ENCODE peak calls at places on chromosomes 12 and 14, in four cellular contexts. T is A673, Z is astrocyte of the spinal cord, R is AG10803. B is an unnamed sample.

GRCh38 chr12:87405918-87406317 is 623.3 kb downstream of the C12orf50 start:
- DNase-seq in R (no peak), T (no peak), Z (no peak), B (peak)

GRCh38 chr12:32163596-32163995 is 56.9 kb downstream of the BICD1 start:
- DNase-seq in Z (no peak), R (no peak), T (no peak), B (peak)

GRCh38 chr14:94571950-94572349 is 9.3 kb upstream of the SERPINA5 start:
- DNase-seq in T (no peak), Z (peak), R (peak), B (peak)

GRCh38 chr12:41604830-41605229 is 416.7 kb downstream of the PDZRN4 start:
- DNase-seq in R (no peak), T (peak), Z (peak), B (no peak)

GRCh38 chr12:9084417-9084816 is 31.3 kb downstream of the A2M start:
- DNase-seq in Z (no peak), R (no peak), T (no peak), B (no peak)

GRCh38 chr12:121748218-121748570 is 35.6 kb downstream of the TMEM120B start:
- DNase-seq in R (no peak), T (peak), Z (no peak), B (no peak)

GRCh38 chr12:93912086-93912733 is 235.0 kb downstream of the CRADD start:
- DNase-seq in Z (no peak), T (no peak), R (no peak), B (peak)

GRCh38 chr12:63917864-63918742 is 73.6 kb downstream of the SRGAP1 start:
- DNase-seq in R (peak), T (peak), Z (peak), B (peak)

GRCh38 chr12:77725611-77726010 is 105.1 kb upstream of the NAV3 start:
- DNase-seq in T (no peak), Z (peak), R (peak), B (peak)

GRCh38 chr12:103657331-103657730 is 70.3 kb downstream of the STAB2 start:
- DNase-seq in T (no peak), Z (no peak), R (no peak), B (peak)

GRCh38 chr12:18546399-18546798 is 191.4 kb downstream of the PLCZ1 start:
- DNase-seq in T (no peak), R (peak), Z (peak), B (peak)

GRCh38 chr14:54881235-54881760 is 21.3 kb downstream of the GCH1 start:
- DNase-seq in R (peak), T (no peak), Z (peak), B (peak)

GRCh38 chr14:25049127-25049558 is 804 bp downstream of the STXBP6 start:
- DNase-seq in T (no peak), Z (peak), R (peak), B (peak)

GRCh38 chr12:50839032-50839431 is 3.7 kb upstream of the TMPRSS12 start:
- DNase-seq in T (no peak), R (no peak), Z (no peak), B (no peak)

GRCh38 chr14:106844608-106845285 is 1318.4 kb downstream of the TMEM121 start:
- DNase-seq in T (peak), Z (no peak), R (no peak), B (no peak)

GRCh38 chr12:69916541-69917270 is 91.7 kb downstream of the MYRFL start:
- DNase-seq in Z (no peak), T (no peak), R (no peak), B (peak)

GRCh38 chr14:105065280-105066228 is at the start of gene GPR132:
- DNase-seq in Z (no peak), T (no peak), R (no peak), B (no peak)

GRCh38 chr12:109818900-109819500 is 14.2 kb downstream of the TRPV4 start:
- DNase-seq in Z (no peak), R (peak), T (no peak), B (peak)

GRCh38 chr12:52310622-52311281 is 10.4 kb downstream of the KRT83 start:
- DNase-seq in Z (no peak), R (peak), T (no peak), B (peak)

GRCh38 chr12:76637807-76638206 is 78.2 kb upstream of the OSBPL8 start:
- DNase-seq in Z (peak), T (no peak), R (peak), B (no peak)

GRCh38 chr12:127963926-127964325 is 303.0 kb upstream of the TMEM132C start:
- DNase-seq in T (no peak), R (peak), Z (peak), B (no peak)

GRCh38 chr12:127966331-127966730 is 300.6 kb upstream of the TMEM132C start:
- DNase-seq in R (no peak), Z (no peak), T (no peak), B (no peak)

GRCh38 chr12:127964717-127965116 is 302.3 kb upstream of the TMEM132C start:
- DNase-seq in R (peak), T (peak), Z (peak), B (no peak)
- TF ChIP-seq CTCF in R (peak), T (peak), Z (peak), B (no peak)

GRCh38 chr12:1575287-1575798 is 19.0 kb downstream of the FBXL14 start:
- DNase-seq in T (no peak), Z (peak), R (no peak), B (peak)
- H3K4me3 ChIP-seq in T (peak), Z (no peak), R (peak), B (no peak)

GRCh38 chr12:98939350-98939749 is 294.3 kb downstream of the APAF1 start:
- DNase-seq in T (peak), Z (peak), R (peak), B (peak)
- TF ChIP-seq CTCF in T (peak), Z (peak), R (peak), B (peak)

DNA sequence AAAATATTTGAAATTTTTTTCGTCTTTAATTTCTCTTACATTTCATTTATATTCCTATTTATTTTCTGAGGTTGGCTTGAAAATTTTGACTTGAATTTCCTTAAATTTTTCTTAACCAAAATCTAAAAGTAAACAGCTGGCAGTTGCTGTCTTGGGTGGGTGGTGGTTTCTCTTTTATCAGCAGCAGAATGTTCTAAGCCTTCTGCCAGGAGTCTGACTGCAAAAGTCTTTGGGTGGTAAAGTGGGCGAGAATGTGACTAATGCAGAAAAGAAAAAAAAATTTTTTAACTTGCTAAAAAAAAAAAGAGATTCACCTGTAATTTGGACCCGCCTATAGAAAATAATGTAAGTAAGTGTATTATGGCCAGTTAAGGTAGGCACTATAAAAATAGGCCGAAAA is 2.5 kb downstream of the FGFR1OP2 start:
- DNase-seq in Z (peak), T (no peak), R (no peak), B (peak)
- H3K4me3 ChIP-seq in Z (no peak), T (no peak), R (no peak), B (peak)

DNA sequence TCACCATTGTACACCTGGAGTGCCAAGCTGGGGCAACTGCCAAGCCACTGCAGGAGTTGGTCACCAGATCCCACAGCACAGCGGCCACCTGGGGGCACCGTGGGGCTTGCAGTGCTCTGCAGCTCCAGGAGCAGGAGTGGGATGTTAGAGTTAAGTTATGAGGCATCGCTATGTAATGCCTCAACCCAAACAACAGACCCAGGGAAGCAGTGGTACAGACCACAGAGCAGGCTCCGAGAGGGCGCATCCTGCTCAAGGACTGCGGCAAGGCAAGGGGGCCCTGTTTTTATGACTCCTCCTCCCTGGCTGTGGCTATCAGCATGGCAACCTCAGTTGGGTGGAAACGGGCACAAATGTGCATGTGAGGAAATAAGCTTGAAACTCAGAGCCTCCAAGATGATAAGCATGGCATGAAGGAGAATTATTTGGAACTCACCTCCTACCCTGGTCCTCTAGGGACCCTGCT is 63.1 kb downstream of the ARL6IP4 start:
- DNase-seq in T (peak), R (peak), Z (peak), B (peak)
- TF ChIP-seq CTCF in T (peak), R (peak), Z (peak), B (peak)

DNA sequence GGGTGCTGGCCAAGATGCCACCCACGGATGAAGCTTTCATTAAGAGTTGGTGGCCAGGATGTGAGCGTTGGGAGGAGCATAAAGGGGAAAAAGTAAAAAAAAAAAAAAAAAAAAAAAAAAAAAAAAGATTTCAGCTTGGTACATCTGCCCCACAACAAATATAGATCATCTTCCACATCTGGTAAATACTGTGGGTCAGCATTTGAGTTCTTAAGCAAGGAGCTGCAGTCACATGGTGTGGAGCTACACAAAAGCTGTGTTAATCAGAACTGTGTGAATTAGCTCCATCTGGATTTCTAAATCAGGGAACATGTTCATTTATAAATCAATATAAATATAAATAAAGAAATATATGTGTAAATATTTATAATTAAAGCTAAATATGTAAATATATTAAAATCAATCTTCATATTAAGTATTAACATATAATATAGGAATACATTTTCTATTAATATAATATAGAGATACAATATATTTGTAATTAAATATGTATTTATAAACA is 262.3 kb downstream of the NUAK1 start:
- DNase-seq in R (peak), T (no peak), Z (no peak), B (no peak)
- H3K4me3 ChIP-seq in R (no peak), T (no peak), Z (no peak), B (no peak)

GRCh38 chr14:78081245-78081644 is 88.9 kb upstream of the NRXN3 start:
- DNase-seq in Z (no peak), R (no peak), T (no peak), B (no peak)
- TF ChIP-seq CTCF in Z (no peak), R (no peak), T (no peak), B (no peak)

DNA sequence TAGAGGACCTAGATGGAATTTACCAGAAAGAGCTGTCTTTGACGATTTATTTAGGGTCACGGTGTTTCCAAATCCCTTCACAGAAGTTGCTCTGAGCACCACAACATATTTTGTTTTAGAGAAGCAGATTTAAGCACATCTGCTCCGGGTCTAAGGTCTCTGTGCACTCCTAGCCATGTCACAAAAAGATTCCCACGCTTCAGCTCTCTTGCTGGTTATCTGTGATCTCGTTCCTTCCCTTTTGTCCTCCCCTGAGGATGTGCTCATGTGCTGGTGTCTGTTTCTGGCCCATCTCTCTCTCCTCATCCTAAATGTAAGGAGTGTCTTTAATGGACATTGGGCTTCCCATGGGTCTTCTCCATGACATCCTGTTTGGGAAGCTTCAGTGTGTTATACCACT is 53.7 kb upstream of the GNPNAT1 start:
- DNase-seq in R (peak), Z (no peak), T (no peak), B (no peak)
- H3K4me3 ChIP-seq in R (no peak), Z (no peak), T (no peak), B (no peak)